ENCODE peak calls at places on chromosomes 1 and 21, in nine cellular contexts. B is thoracic aorta, F is foreskin keratinocyte, A is thyroid gland, W is tibial nerve, S is uterus, I is dorsolateral prefrontal cortex, G is left ventricle myocardium inferior, Q is endothelial cell of umbilical vein. R is an unnamed sample.

GRCh38 chr1:233107130-233107529 is 156.7 kb downstream of the NTPCR start:
- DNase-seq in A (peak), I (no peak), W (no peak), Q (no peak), S (no peak), G (no peak), B (no peak), F (no peak), R (no peak)

GRCh38 chr1:17966341-17966740 is 141.3 kb upstream of the IGSF21 start:
- DNase-seq in G (no peak), B (no peak), S (no peak), A (no peak), Q (no peak), W (no peak), I (peak), F (no peak), R (no peak)

GRCh38 chr1:12142141-12142823 is 24.5 kb upstream of the TNFRSF1B start:
- DNase-seq in B (no peak), Q (no peak), W (no peak), A (no peak), G (no peak), I (no peak), S (no peak), F (no peak), R (no peak)

GRCh38 chr1:244388961-244389360 is 62.7 kb downstream of the ADSS2 start:
- DNase-seq in A (no peak), B (no peak), I (no peak), Q (no peak), G (no peak), W (no peak), S (no peak), F (no peak), R (no peak)

GRCh38 chr1:43991476-43992231 is at the start of gene CCDC24:
- DNase-seq in W (peak), B (peak), A (peak), I (peak), G (peak), F (peak), Q (peak), S (peak), R (peak)

GRCh38 chr1:181396811-181397210 is 86.5 kb upstream of the CACNA1E start:
- DNase-seq in W (no peak), B (no peak), I (no peak), G (no peak), Q (no peak), F (no peak), A (no peak), S (no peak), R (no peak)

GRCh38 chr1:22115281-22115680 is 27.6 kb downstream of the WNT4 start:
- DNase-seq in F (no peak), I (peak), S (peak), B (no peak), Q (no peak), A (no peak), G (no peak), W (no peak), R (no peak)

GRCh38 chr1:214143015-214143775 is 137.8 kb upstream of the SMYD2 start:
- DNase-seq in G (no peak), W (no peak), Q (peak), B (no peak), I (no peak), F (no peak), A (no peak), S (no peak), R (no peak)

GRCh38 chr1:229842302-229843255 is 216.5 kb downstream of the URB2 start:
- DNase-seq in I (no peak), F (no peak), G (no peak), B (no peak), A (no peak), S (no peak), W (no peak), Q (no peak), R (no peak)

DNA sequence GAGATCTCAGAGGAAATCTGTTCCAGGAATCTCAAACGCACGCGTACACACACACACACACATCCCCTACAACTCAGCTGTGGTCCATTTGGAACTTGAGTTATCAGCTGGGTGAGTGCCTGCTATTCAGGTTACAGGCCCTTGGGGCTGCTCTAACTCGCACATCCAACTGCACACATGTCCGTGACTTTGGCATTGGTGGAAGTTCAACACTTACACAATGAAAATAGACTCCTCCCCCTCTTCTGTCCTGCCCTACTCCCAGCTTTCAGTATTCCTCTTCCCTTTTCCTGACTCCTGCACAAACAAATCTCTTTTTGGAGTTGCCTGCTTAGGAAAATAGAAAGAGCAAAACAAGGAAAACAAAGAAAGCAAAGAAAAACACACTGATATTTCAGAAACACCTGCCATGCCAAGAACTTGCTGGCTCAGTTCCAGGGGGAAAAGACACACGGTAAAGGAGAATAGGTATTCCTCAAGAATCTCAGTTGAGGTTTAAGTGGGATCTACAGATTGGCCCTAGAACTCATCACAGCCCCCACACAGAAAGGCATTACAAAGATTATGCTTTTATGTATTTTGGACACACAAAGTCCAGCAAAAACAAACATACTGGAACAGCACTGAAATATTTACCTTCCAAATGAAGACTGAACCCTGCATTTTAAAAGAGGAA is 140.8 kb downstream of the TGFBR3 start:
- DNase-seq in W (peak), S (peak), F (peak), B (no peak), A (peak), Q (peak), G (peak), I (no peak), R (no peak)
- TF ChIP-seq CTCF in W (peak), S (peak), F (peak), B (no peak), A (no peak), Q (peak), G (peak), I (no peak), R (no peak)

DNA sequence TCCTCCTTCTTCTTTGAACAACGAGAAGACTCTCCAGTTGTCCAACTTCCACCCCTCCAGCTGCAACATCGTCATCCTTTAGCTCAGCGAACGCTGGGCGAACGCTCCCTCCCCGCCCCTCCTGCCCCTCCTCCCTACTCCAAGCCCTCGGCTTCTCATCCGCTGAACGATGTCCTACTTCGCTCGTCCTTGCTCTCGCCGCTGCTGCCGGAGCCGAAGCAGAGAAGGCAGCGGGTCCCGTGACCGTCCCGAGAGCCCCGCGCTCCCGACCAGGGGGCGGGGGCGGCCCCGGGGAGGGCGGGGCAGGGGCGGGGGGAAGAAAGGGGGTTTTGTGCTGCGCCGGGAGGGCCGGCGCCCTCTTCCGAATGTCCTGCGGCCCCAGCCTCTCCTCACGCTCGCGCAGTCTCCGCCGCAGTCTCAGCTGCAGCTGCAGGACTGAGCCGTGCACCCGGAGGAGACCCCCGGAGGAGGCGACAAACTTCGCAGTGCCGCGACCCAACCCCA is at the start of gene BCAN:
- DNase-seq in F (no peak), I (no peak), S (peak), A (no peak), B (no peak), G (peak), Q (no peak), W (no peak), R (no peak)
- H3K27ac ChIP-seq in F (no peak), I (peak), S (peak), A (no peak), B (no peak), G (no peak), Q (no peak), W (no peak), R (no peak)

GRCh38 chr21:25283720-25284119 is 323.6 kb downstream of the MRPL39 start:
- DNase-seq in W (no peak), S (no peak), F (peak), B (no peak), Q (peak), G (no peak), A (no peak), I (no peak), R (no peak)
- TF ChIP-seq CTCF in W (no peak), S (no peak), F (peak), B (no peak), Q (no peak), G (no peak), A (no peak), I (no peak), R (no peak)

GRCh38 chr1:184291701-184292100 is 95.1 kb upstream of the C1orf21 start:
- DNase-seq in I (no peak), Q (no peak), F (no peak), G (no peak), A (no peak), W (no peak), B (no peak), S (no peak), R (no peak)
- H3K27ac ChIP-seq in I (no peak), Q (no peak), F (no peak), G (no peak), A (no peak), W (no peak), B (no peak), S (no peak), R (no peak)

GRCh38 chr1:166884040-166884642 is 8.1 kb upstream of the TADA1 start:
- DNase-seq in G (peak), A (peak), B (no peak), S (peak), I (peak), F (no peak), W (no peak), Q (peak), R (peak)
- TF ChIP-seq CTCF in G (peak), A (peak), B (peak), S (peak), I (peak), F (peak), W (peak), Q (peak), R (no peak)

GRCh38 chr1:175132456-175132855 is 60.1 kb downstream of the KIAA0040 start:
- DNase-seq in I (no peak), S (no peak), W (no peak), A (no peak), G (no peak), F (peak), Q (no peak), B (no peak), R (no peak)
- H3K27ac ChIP-seq in I (no peak), S (peak), W (no peak), A (no peak), G (no peak), F (no peak), Q (no peak), B (no peak), R (no peak)

DNA sequence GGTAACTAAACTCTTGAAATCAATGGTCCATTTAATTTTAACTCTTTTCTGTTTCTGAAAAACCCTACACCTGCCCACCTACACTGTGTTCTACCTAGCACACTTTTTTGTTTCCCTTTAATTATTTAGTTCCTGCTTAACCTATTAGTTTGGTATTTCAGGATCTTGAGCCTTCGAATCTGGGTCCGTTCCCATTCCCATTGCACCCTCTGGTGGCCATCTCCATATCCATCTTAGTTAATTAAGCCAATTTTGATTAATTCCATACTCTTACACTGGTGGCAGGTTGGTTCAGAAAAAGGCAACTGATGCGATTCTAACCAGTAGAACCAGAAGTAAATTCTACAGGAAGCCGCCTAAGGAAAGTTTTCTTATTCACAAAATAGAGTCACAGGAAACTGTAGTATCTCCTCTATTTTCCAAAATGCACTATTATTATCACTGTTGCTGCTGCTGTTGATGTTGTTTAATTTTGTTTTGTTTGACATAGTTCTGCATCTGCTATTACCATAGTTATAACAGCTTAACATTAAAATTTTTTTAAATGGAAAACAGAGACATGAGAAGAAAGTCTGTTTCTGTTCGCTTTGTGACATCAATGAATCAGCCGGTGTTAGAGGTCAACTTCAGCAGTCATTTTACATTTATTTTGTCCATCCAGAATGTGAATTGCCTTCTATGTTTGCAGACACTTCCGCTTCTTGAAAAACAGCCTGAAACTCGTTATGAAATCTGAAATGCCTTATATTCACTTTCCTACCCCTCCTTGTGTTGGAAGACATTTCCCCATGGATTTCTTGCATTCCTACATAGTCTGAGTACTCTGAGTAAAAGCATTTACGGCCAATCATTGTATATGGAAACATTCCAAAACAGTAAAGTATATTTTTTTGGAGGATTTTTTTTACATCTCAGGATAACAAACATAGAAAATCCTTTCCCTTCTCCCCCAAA is 115.5 kb upstream of the NCAM2 start:
- DNase-seq in F (peak), I (peak), S (no peak), W (peak), Q (peak), B (no peak), G (no peak), A (peak), R (no peak)
- TF ChIP-seq CTCF in F (peak), I (peak), S (peak), W (peak), Q (peak), B (no peak), G (peak), A (no peak), R (peak)

GRCh38 chr1:234208351-234208750 is 164.9 kb upstream of the COA6 start:
- DNase-seq in F (no peak), I (no peak), A (no peak), B (no peak), Q (no peak), G (no peak), W (no peak), S (no peak), R (no peak)
- H3K27ac ChIP-seq in F (peak), I (no peak), A (no peak), B (no peak), Q (no peak), G (no peak), W (no peak), S (no peak), R (no peak)

DNA sequence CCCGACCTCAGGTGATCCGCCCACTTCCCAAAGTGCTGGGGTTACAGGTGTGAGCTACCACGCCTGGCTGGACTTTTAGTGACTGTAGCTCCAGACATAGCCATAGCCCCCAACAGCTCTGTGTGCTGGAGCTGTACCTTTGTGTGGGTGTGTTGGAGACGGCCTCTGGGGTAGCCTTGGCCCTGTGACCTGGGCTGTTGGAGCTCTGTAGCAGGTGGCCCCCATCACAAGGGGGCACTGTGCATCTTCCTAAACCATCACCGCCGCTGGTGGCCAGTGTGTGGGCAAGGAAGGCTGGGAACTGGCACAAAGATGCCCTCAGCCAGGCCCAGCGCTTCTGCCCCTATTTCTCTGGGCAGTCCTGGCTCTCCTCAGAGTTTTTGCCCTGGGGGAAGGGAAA is 38.4 kb upstream of the FOXO6 start:
- DNase-seq in B (no peak), W (no peak), I (peak), A (no peak), F (no peak), G (peak), Q (peak), S (no peak), R (peak)
- TF ChIP-seq CTCF in B (no peak), W (no peak), I (peak), A (no peak), F (peak), G (peak), Q (peak), S (peak), R (no peak)

R was measured in lung.